ENCODE peak calls at places on chromosome 22, in five cellular contexts. A, C, U, W and Y are unnamed samples.
A peak's percentile ranks its signal among the peaks of the same experiment; 100 is the strongest.

GRCh38 chr22:50530857-50531545 is 1.2 kb upstream of the TYMP start:
- DNase-seq in W (peak; percentile 91), C (no peak), U (peak; percentile 71), A (peak; percentile 97), Y (peak; percentile 73)

GRCh38 chr22:46067159-46068111 is 82.9 kb upstream of the PPARA start:
- DNase-seq in C (no peak), W (no peak), A (peak; percentile 32), U (no peak), Y (no peak)

GRCh38 chr22:31912402-31912733 is 32.0 kb upstream of the YWHAH start:
- DNase-seq in C (no peak), W (no peak), U (no peak), A (no peak), Y (no peak)

GRCh38 chr22:22692707-22693530 is 48.5 kb downstream of the GGTLC2 start:
- DNase-seq in C (peak; percentile 77), W (peak; percentile 69), A (peak; percentile 87), U (peak; percentile 72), Y (peak; percentile 56)

GRCh38 chr22:31436132-31436531 is 36.7 kb downstream of the DRG1 start:
- DNase-seq in A (no peak), U (no peak), C (no peak), W (no peak), Y (no peak)

GRCh38 chr22:48629631-48630443 is 1197.8 kb downstream of the BRD1 start:
- DNase-seq in U (no peak), W (no peak), A (no peak), C (no peak), Y (no peak)

GRCh38 chr22:17284917-17285316 is 65.7 kb upstream of the ADA2 start:
- DNase-seq in W (no peak), A (peak; percentile 28), C (no peak), U (no peak), Y (no peak)

GRCh38 chr22:46833228-46833627 is 70.8 kb downstream of the TBC1D22A start:
- DNase-seq in C (peak; percentile 59), A (no peak), W (no peak), U (no peak), Y (no peak)

GRCh38 chr22:44129614-44129976 is 51.1 kb upstream of the PARVG start:
- DNase-seq in W (no peak), C (no peak), A (no peak), U (no peak), Y (no peak)

GRCh38 chr22:45159652-45160462 is 3.9 kb upstream of the NUP50 start:
- DNase-seq in U (no peak), C (peak; percentile 22), A (no peak), W (no peak), Y (no peak)

GRCh38 chr22:26172389-26172990 is 3.2 kb downstream of the SEZ6L start:
- DNase-seq in U (peak; percentile 5), A (no peak), C (peak; percentile 70), W (peak; percentile 34), Y (no peak)

GRCh38 chr22:31295831-31296230 is 3.5 kb upstream of the PIK3IP1 start:
- DNase-seq in A (no peak), C (no peak), U (no peak), W (no peak), Y (no peak)

GRCh38 chr22:46542011-46542985 is 4.9 kb upstream of the CELSR1 start:
- DNase-seq in A (peak; percentile 91), W (peak; percentile 77), U (peak; percentile 72), C (peak; percentile 87), Y (peak; percentile 64)

GRCh38 chr22:28034145-28034759 is 115.2 kb upstream of the PITPNB start:
- DNase-seq in A (no peak), U (no peak), W (no peak), C (no peak), Y (no peak)

GRCh38 chr22:18035740-18036139 is 11.4 kb upstream of the MICAL3 start:
- DNase-seq in C (no peak), A (peak; percentile 88), W (no peak), U (no peak), Y (no peak)

GRCh38 chr22:30435674-30436126 is 10.1 kb downstream of the MTFP1 start:
- DNase-seq in A (peak; percentile 87), U (peak; percentile 90), C (no peak), W (peak; percentile 78), Y (peak; percentile 93)

GRCh38 chr22:37632174-37633081 is 7.0 kb upstream of the SH3BP1 start:
- DNase-seq in C (no peak), A (no peak), U (no peak), W (peak; percentile 46), Y (no peak)

GRCh38 chr22:44752285-44753188 is at the start of gene ARHGAP8:
- DNase-seq in W (peak; percentile 25), A (peak; percentile 87), U (peak; percentile 44), C (peak; percentile 71), Y (no peak)

GRCh38 chr22:47146391-47146790 is 383.9 kb downstream of the TBC1D22A start:
- DNase-seq in C (no peak), A (no peak), U (no peak), W (no peak), Y (no peak)

GRCh38 chr22:24134090-24134846 is 47.0 kb upstream of the SUSD2 start:
- DNase-seq in U (peak; percentile 91), W (peak; percentile 60), A (no peak), C (no peak), Y (peak; percentile 68)

GRCh38 chr22:29309332-29310064 is 3.0 kb downstream of the GAS2L1 start:
- DNase-seq in U (no peak), W (no peak), C (no peak), A (peak; percentile 83), Y (no peak)

GRCh38 chr22:47411006-47411405 is 648.6 kb downstream of the TBC1D22A start:
- DNase-seq in U (no peak), A (no peak), W (no peak), C (no peak), Y (no peak)

GRCh38 chr22:50688448-50688847 is 15.8 kb downstream of the SHANK3 start:
- DNase-seq in U (no peak), A (no peak), W (no peak), C (no peak), Y (no peak)

GRCh38 chr22:17235861-17236260 is 16.6 kb upstream of the ADA2 start:
- DNase-seq in C (no peak), U (no peak), A (peak; percentile 15), W (no peak), Y (no peak)

GRCh38 chr22:36224245-36224644 is 15.1 kb downstream of the APOL2 start:
- DNase-seq in A (no peak), W (no peak), U (no peak), C (no peak), Y (no peak)